ENCODE peak calls at places on chromosomes 12 and 14, in nine cellular contexts. One of them, this sample, is unnamed. For H3K36me3, the result is how much of the 10 kb centered on the place peaks cover.

GRCh38 chr14:58107947-58108552 is 44.0 kb downstream of the ARMH4 start:
- DNase-seq in esophagus squamous epithelium: no peak
- DNase-seq in CD4-positive, CD25-positive, alpha-beta regulatory T cell: peak
- DNase-seq in Peyer's patch: no peak
- DNase-seq in cardiac muscle cell: peak
- DNase-seq in CD4-positive, alpha-beta memory T cell: peak
- DNase-seq in thyroid gland: peak
- DNase-seq in NT2/D1: peak
- DNase-seq in pancreas: no peak
- DNase-seq in this sample: no peak

GRCh38 chr12:56836800-56837663 is 73.9 kb downstream of the HSD17B6 start:
- DNase-seq in esophagus squamous epithelium: no peak
- DNase-seq in CD4-positive, CD25-positive, alpha-beta regulatory T cell: no peak
- DNase-seq in Peyer's patch: no peak
- DNase-seq in cardiac muscle cell: peak
- DNase-seq in CD4-positive, alpha-beta memory T cell: peak
- DNase-seq in thyroid gland: no peak
- DNase-seq in NT2/D1: no peak
- DNase-seq in pancreas: no peak
- DNase-seq in this sample: no peak

GRCh38 chr12:62128186-62128965 is 131.8 kb upstream of the USP15 start:
- DNase-seq in esophagus squamous epithelium: no peak
- DNase-seq in CD4-positive, CD25-positive, alpha-beta regulatory T cell: no peak
- DNase-seq in Peyer's patch: no peak
- DNase-seq in cardiac muscle cell: peak
- DNase-seq in CD4-positive, alpha-beta memory T cell: no peak
- DNase-seq in thyroid gland: no peak
- DNase-seq in NT2/D1: no peak
- DNase-seq in pancreas: no peak
- DNase-seq in this sample: no peak

GRCh38 chr12:88814789-88815188 is 234.5 kb upstream of the KITLG start:
- DNase-seq in esophagus squamous epithelium: no peak
- DNase-seq in CD4-positive, CD25-positive, alpha-beta regulatory T cell: no peak
- DNase-seq in Peyer's patch: no peak
- DNase-seq in cardiac muscle cell: no peak
- DNase-seq in CD4-positive, alpha-beta memory T cell: no peak
- DNase-seq in thyroid gland: no peak
- DNase-seq in NT2/D1: no peak
- DNase-seq in pancreas: no peak
- DNase-seq in this sample: no peak

GRCh38 chr14:26394114-26394855 is 203.5 kb downstream of the NOVA1 start:
- DNase-seq in esophagus squamous epithelium: no peak
- DNase-seq in CD4-positive, CD25-positive, alpha-beta regulatory T cell: no peak
- DNase-seq in Peyer's patch: no peak
- DNase-seq in cardiac muscle cell: peak
- DNase-seq in CD4-positive, alpha-beta memory T cell: no peak
- DNase-seq in thyroid gland: no peak
- DNase-seq in NT2/D1: peak
- DNase-seq in pancreas: no peak
- DNase-seq in this sample: peak

GRCh38 chr12:62803756-62804155 is 131.2 kb downstream of the PPM1H start:
- DNase-seq in esophagus squamous epithelium: no peak
- DNase-seq in CD4-positive, CD25-positive, alpha-beta regulatory T cell: no peak
- DNase-seq in Peyer's patch: no peak
- DNase-seq in cardiac muscle cell: no peak
- DNase-seq in CD4-positive, alpha-beta memory T cell: no peak
- DNase-seq in thyroid gland: no peak
- DNase-seq in NT2/D1: no peak
- DNase-seq in pancreas: no peak
- DNase-seq in this sample: no peak

GRCh38 chr14:105999361-106000028 is 473.1 kb downstream of the TMEM121 start:
- DNase-seq in esophagus squamous epithelium: no peak
- DNase-seq in CD4-positive, CD25-positive, alpha-beta regulatory T cell: peak
- DNase-seq in Peyer's patch: peak
- DNase-seq in cardiac muscle cell: no peak
- DNase-seq in CD4-positive, alpha-beta memory T cell: peak
- DNase-seq in thyroid gland: no peak
- DNase-seq in NT2/D1: peak
- DNase-seq in pancreas: peak
- DNase-seq in this sample: no peak

GRCh38 chr14:91415794-91416743 is 1.6 kb downstream of the CCDC88C start:
- DNase-seq in esophagus squamous epithelium: peak
- DNase-seq in CD4-positive, CD25-positive, alpha-beta regulatory T cell: peak
- DNase-seq in Peyer's patch: no peak
- DNase-seq in cardiac muscle cell: no peak
- DNase-seq in CD4-positive, alpha-beta memory T cell: peak
- DNase-seq in thyroid gland: no peak
- DNase-seq in NT2/D1: no peak
- DNase-seq in pancreas: no peak
- DNase-seq in this sample: no peak

GRCh38 chr12:12749433-12749832 is 32.3 kb downstream of the CDKN1B start:
- DNase-seq in esophagus squamous epithelium: no peak
- DNase-seq in CD4-positive, CD25-positive, alpha-beta regulatory T cell: no peak
- DNase-seq in Peyer's patch: peak
- DNase-seq in cardiac muscle cell: peak
- DNase-seq in CD4-positive, alpha-beta memory T cell: no peak
- DNase-seq in thyroid gland: no peak
- DNase-seq in NT2/D1: no peak
- DNase-seq in pancreas: no peak
- DNase-seq in this sample: no peak

GRCh38 chr14:22556021-22556989 is 32.7 kb downstream of the DAD1 start:
- DNase-seq in esophagus squamous epithelium: peak
- DNase-seq in CD4-positive, CD25-positive, alpha-beta regulatory T cell: peak
- DNase-seq in Peyer's patch: peak
- DNase-seq in cardiac muscle cell: peak
- DNase-seq in CD4-positive, alpha-beta memory T cell: peak
- DNase-seq in thyroid gland: peak
- DNase-seq in NT2/D1: no peak
- DNase-seq in pancreas: peak
- DNase-seq in this sample: peak

GRCh38 chr12:132429932-132430643 is 59.9 kb upstream of the FBRSL1 start:
- DNase-seq in esophagus squamous epithelium: no peak
- DNase-seq in CD4-positive, CD25-positive, alpha-beta regulatory T cell: peak
- DNase-seq in Peyer's patch: peak
- DNase-seq in cardiac muscle cell: no peak
- DNase-seq in CD4-positive, alpha-beta memory T cell: peak
- DNase-seq in thyroid gland: peak
- DNase-seq in NT2/D1: no peak
- DNase-seq in pancreas: peak
- DNase-seq in this sample: no peak

GRCh38 chr14:105019861-105020814 is 745 bp downstream of the CDCA4 start:
- DNase-seq in esophagus squamous epithelium: no peak
- DNase-seq in CD4-positive, CD25-positive, alpha-beta regulatory T cell: peak
- DNase-seq in Peyer's patch: peak
- DNase-seq in cardiac muscle cell: peak
- DNase-seq in CD4-positive, alpha-beta memory T cell: peak
- DNase-seq in thyroid gland: peak
- DNase-seq in NT2/D1: no peak
- DNase-seq in pancreas: no peak
- DNase-seq in this sample: peak

GRCh38 chr12:103884316-103884715 is 43.3 kb upstream of the NT5DC3 start:
- DNase-seq in esophagus squamous epithelium: no peak
- DNase-seq in CD4-positive, CD25-positive, alpha-beta regulatory T cell: peak
- DNase-seq in Peyer's patch: no peak
- DNase-seq in cardiac muscle cell: peak
- DNase-seq in CD4-positive, alpha-beta memory T cell: peak
- DNase-seq in thyroid gland: peak
- DNase-seq in NT2/D1: no peak
- DNase-seq in pancreas: no peak
- DNase-seq in this sample: no peak

GRCh38 chr12:75722714-75723200 is 211.3 kb upstream of the KRR1 start:
- DNase-seq in esophagus squamous epithelium: no peak
- DNase-seq in CD4-positive, CD25-positive, alpha-beta regulatory T cell: no peak
- DNase-seq in Peyer's patch: no peak
- DNase-seq in cardiac muscle cell: peak
- DNase-seq in CD4-positive, alpha-beta memory T cell: peak
- DNase-seq in thyroid gland: peak
- DNase-seq in NT2/D1: no peak
- DNase-seq in pancreas: no peak
- DNase-seq in this sample: no peak

GRCh38 chr12:68334136-68334535 is 2.0 kb upstream of the MDM1 start:
- DNase-seq in esophagus squamous epithelium: no peak
- DNase-seq in CD4-positive, CD25-positive, alpha-beta regulatory T cell: peak
- DNase-seq in Peyer's patch: no peak
- DNase-seq in cardiac muscle cell: no peak
- DNase-seq in CD4-positive, alpha-beta memory T cell: no peak
- DNase-seq in thyroid gland: no peak
- DNase-seq in NT2/D1: no peak
- DNase-seq in pancreas: no peak
- DNase-seq in this sample: no peak

GRCh38 chr14:96762650-96763049 is 34.5 kb upstream of the VRK1 start:
- DNase-seq in esophagus squamous epithelium: no peak
- DNase-seq in CD4-positive, CD25-positive, alpha-beta regulatory T cell: peak
- DNase-seq in Peyer's patch: no peak
- DNase-seq in cardiac muscle cell: peak
- DNase-seq in CD4-positive, alpha-beta memory T cell: peak
- DNase-seq in thyroid gland: no peak
- DNase-seq in NT2/D1: peak
- DNase-seq in pancreas: no peak
- DNase-seq in this sample: no peak

GRCh38 chr14:99267871-99268775 is 3.9 kb downstream of the BCL11B start:
- DNase-seq in esophagus squamous epithelium: no peak
- DNase-seq in CD4-positive, CD25-positive, alpha-beta regulatory T cell: no peak
- DNase-seq in Peyer's patch: no peak
- DNase-seq in cardiac muscle cell: no peak
- DNase-seq in CD4-positive, alpha-beta memory T cell: peak
- DNase-seq in thyroid gland: no peak
- DNase-seq in NT2/D1: no peak
- DNase-seq in pancreas: no peak
- DNase-seq in this sample: no peak

GRCh38 chr14:105450864-105451720 is 23.5 kb upstream of the CRIP2 start:
- DNase-seq in esophagus squamous epithelium: no peak
- DNase-seq in CD4-positive, CD25-positive, alpha-beta regulatory T cell: no peak
- DNase-seq in Peyer's patch: no peak
- DNase-seq in cardiac muscle cell: no peak
- DNase-seq in CD4-positive, alpha-beta memory T cell: no peak
- DNase-seq in thyroid gland: no peak
- DNase-seq in NT2/D1: no peak
- DNase-seq in pancreas: peak
- DNase-seq in this sample: no peak

GRCh38 chr14:77709412-77709811 is 1.5 kb downstream of the SLIRP start:
- DNase-seq in esophagus squamous epithelium: no peak
- DNase-seq in CD4-positive, CD25-positive, alpha-beta regulatory T cell: no peak
- DNase-seq in Peyer's patch: no peak
- DNase-seq in cardiac muscle cell: no peak
- DNase-seq in CD4-positive, alpha-beta memory T cell: no peak
- DNase-seq in thyroid gland: no peak
- DNase-seq in NT2/D1: no peak
- DNase-seq in pancreas: no peak
- DNase-seq in this sample: no peak

GRCh38 chr14:77710364-77710763 is 2.5 kb downstream of the SLIRP start:
- DNase-seq in esophagus squamous epithelium: no peak
- DNase-seq in CD4-positive, CD25-positive, alpha-beta regulatory T cell: no peak
- DNase-seq in Peyer's patch: no peak
- DNase-seq in cardiac muscle cell: no peak
- DNase-seq in CD4-positive, alpha-beta memory T cell: no peak
- DNase-seq in thyroid gland: no peak
- DNase-seq in NT2/D1: no peak
- DNase-seq in pancreas: no peak
- DNase-seq in this sample: no peak

GRCh38 chr14:77708749-77709148 is 846 bp downstream of the SLIRP start:
- DNase-seq in esophagus squamous epithelium: no peak
- DNase-seq in CD4-positive, CD25-positive, alpha-beta regulatory T cell: no peak
- DNase-seq in Peyer's patch: no peak
- DNase-seq in cardiac muscle cell: no peak
- DNase-seq in CD4-positive, alpha-beta memory T cell: no peak
- DNase-seq in thyroid gland: no peak
- DNase-seq in NT2/D1: no peak
- DNase-seq in pancreas: no peak
- DNase-seq in this sample: no peak

GRCh38 chr14:77707355-77707723 is 484 bp downstream of the ALKBH1 start:
- DNase-seq in esophagus squamous epithelium: no peak
- DNase-seq in CD4-positive, CD25-positive, alpha-beta regulatory T cell: no peak
- DNase-seq in Peyer's patch: peak
- DNase-seq in cardiac muscle cell: peak
- DNase-seq in CD4-positive, alpha-beta memory T cell: no peak
- DNase-seq in thyroid gland: peak
- DNase-seq in NT2/D1: peak
- DNase-seq in pancreas: no peak
- DNase-seq in this sample: no peak

GRCh38 chr14:77707724-77708408 is at the start of the genes ALKBH1 and SLIRP:
- DNase-seq in esophagus squamous epithelium: peak
- DNase-seq in CD4-positive, CD25-positive, alpha-beta regulatory T cell: peak
- DNase-seq in Peyer's patch: peak
- DNase-seq in cardiac muscle cell: peak
- DNase-seq in CD4-positive, alpha-beta memory T cell: peak
- DNase-seq in thyroid gland: peak
- DNase-seq in NT2/D1: peak
- DNase-seq in pancreas: peak
- DNase-seq in this sample: peak
- H3K36me3 ChIP-seq in esophagus squamous epithelium: under half
- H3K36me3 ChIP-seq in CD4-positive, CD25-positive, alpha-beta regulatory T cell: under half
- H3K36me3 ChIP-seq in Peyer's patch: under half
- H3K36me3 ChIP-seq in cardiac muscle cell: under half
- H3K36me3 ChIP-seq in CD4-positive, alpha-beta memory T cell: under half
- H3K36me3 ChIP-seq in thyroid gland: under half
- H3K36me3 ChIP-seq in NT2/D1: under half
- H3K36me3 ChIP-seq in pancreas: under half
- H3K36me3 ChIP-seq in this sample: under half

DNA sequence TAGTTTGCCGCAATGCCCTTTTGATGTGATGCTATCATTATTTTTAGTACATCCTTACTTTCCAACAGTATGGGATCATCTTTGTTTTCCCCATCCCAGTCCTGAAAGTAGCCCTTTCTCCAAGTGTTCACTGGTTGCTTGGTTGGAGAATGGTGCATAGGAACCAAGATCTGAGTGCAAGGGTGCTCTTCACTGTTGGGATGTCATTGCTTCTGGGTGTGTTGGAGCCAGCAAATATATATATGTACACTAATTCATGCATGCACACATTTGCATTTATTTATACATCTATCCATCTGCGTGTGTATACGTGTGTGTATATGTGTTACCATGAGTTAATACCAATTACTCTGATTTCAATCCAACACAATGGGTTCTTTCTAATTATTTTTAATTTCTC is 64.1 kb upstream of the RFLNA start:
- DNase-seq in esophagus squamous epithelium: no peak
- DNase-seq in CD4-positive, CD25-positive, alpha-beta regulatory T cell: no peak
- DNase-seq in Peyer's patch: no peak
- DNase-seq in cardiac muscle cell: no peak
- DNase-seq in CD4-positive, alpha-beta memory T cell: no peak
- DNase-seq in thyroid gland: no peak
- DNase-seq in NT2/D1: no peak
- DNase-seq in pancreas: no peak
- DNase-seq in this sample: no peak
- H3K36me3 ChIP-seq in esophagus squamous epithelium: under half
- H3K36me3 ChIP-seq in CD4-positive, CD25-positive, alpha-beta regulatory T cell: under half
- H3K36me3 ChIP-seq in Peyer's patch: under half
- H3K36me3 ChIP-seq in cardiac muscle cell: under half
- H3K36me3 ChIP-seq in CD4-positive, alpha-beta memory T cell: under half
- H3K36me3 ChIP-seq in thyroid gland: under half
- H3K36me3 ChIP-seq in NT2/D1: under half
- H3K36me3 ChIP-seq in pancreas: under half
- H3K36me3 ChIP-seq in this sample: under half

GRCh38 chr14:102951799-102952198 is 29.3 kb downstream of the AMN start:
- DNase-seq in esophagus squamous epithelium: no peak
- DNase-seq in CD4-positive, CD25-positive, alpha-beta regulatory T cell: no peak
- DNase-seq in Peyer's patch: no peak
- DNase-seq in cardiac muscle cell: peak
- DNase-seq in CD4-positive, alpha-beta memory T cell: no peak
- DNase-seq in thyroid gland: no peak
- DNase-seq in NT2/D1: no peak
- DNase-seq in pancreas: no peak
- DNase-seq in this sample: no peak
- H3K36me3 ChIP-seq in esophagus squamous epithelium: under half
- H3K36me3 ChIP-seq in CD4-positive, CD25-positive, alpha-beta regulatory T cell: under half
- H3K36me3 ChIP-seq in Peyer's patch: under half
- H3K36me3 ChIP-seq in cardiac muscle cell: under half
- H3K36me3 ChIP-seq in CD4-positive, alpha-beta memory T cell: under half
- H3K36me3 ChIP-seq in thyroid gland: under half
- H3K36me3 ChIP-seq in NT2/D1: half or more
- H3K36me3 ChIP-seq in pancreas: half or more
- H3K36me3 ChIP-seq in this sample: under half

GRCh38 chr12:16361142-16361783 is 13.8 kb downstream of the MGST1 start:
- DNase-seq in esophagus squamous epithelium: no peak
- DNase-seq in CD4-positive, CD25-positive, alpha-beta regulatory T cell: no peak
- DNase-seq in Peyer's patch: no peak
- DNase-seq in cardiac muscle cell: no peak
- DNase-seq in CD4-positive, alpha-beta memory T cell: no peak
- DNase-seq in thyroid gland: no peak
- DNase-seq in NT2/D1: no peak
- DNase-seq in pancreas: no peak
- DNase-seq in this sample: no peak
- H3K36me3 ChIP-seq in esophagus squamous epithelium: under half
- H3K36me3 ChIP-seq in CD4-positive, CD25-positive, alpha-beta regulatory T cell: under half
- H3K36me3 ChIP-seq in Peyer's patch: under half
- H3K36me3 ChIP-seq in cardiac muscle cell: under half
- H3K36me3 ChIP-seq in CD4-positive, alpha-beta memory T cell: under half
- H3K36me3 ChIP-seq in thyroid gland: under half
- H3K36me3 ChIP-seq in NT2/D1: half or more
- H3K36me3 ChIP-seq in pancreas: under half
- H3K36me3 ChIP-seq in this sample: half or more

This sample was measured in right lobe of liver.